ENCODE peak calls at places on chromosome X, in nine cellular contexts. N is SK-N-SH; O is progenitor cell of endocrine pancreas; E is type B pancreatic cell; U is neural crest cell; L is transverse colon; Y is heart right ventricle; V is brain microvascular endothelial cell; T is CD4-positive, alpha-beta T cell. G is an unnamed sample.

GRCh38 chrX:20521245-20521644 is 254.5 kb upstream of the RPS6KA3 start:
- DNase-seq in N (no peak), E (no peak), L (no peak), Y (no peak), O (no peak), V (peak; percentile 69), U (no peak), T (no peak), G (no peak)

GRCh38 chrX:134636859-134637258 is 21.4 kb downstream of the PLAC1 start:
- DNase-seq in O (no peak), V (no peak), T (no peak), E (no peak), U (no peak), N (no peak), L (no peak), Y (no peak), G (no peak)

GRCh38 chrX:48937065-48937907 is 18.5 kb upstream of the PIM2 start:
- DNase-seq in Y (peak; percentile 37), V (peak; percentile 36), N (no peak), U (no peak), O (no peak), L (peak; percentile 84), E (no peak), T (peak; percentile 79), G (no peak)

GRCh38 chrX:129958814-129959492 is 23.5 kb upstream of the BCORL1 start:
- DNase-seq in N (no peak), E (no peak), L (no peak), V (no peak), O (no peak), T (no peak), U (no peak), Y (no peak), G (no peak)

GRCh38 chrX:314049-314448 is 4.5 kb downstream of the GTPBP6 start:
- DNase-seq in U (no peak), V (no peak), Y (no peak), T (no peak), O (no peak), N (no peak), L (no peak), E (no peak), G (no peak)

GRCh38 chrX:139200793-139201192 is 329.7 kb upstream of the F9 start:
- DNase-seq in L (no peak), E (no peak), N (no peak), Y (no peak), U (no peak), T (no peak), V (no peak), O (no peak), G (no peak)

GRCh38 chrX:129653985-129654651 is 638 bp downstream of the APLN start:
- DNase-seq in Y (peak; percentile 33), L (no peak), T (no peak), O (no peak), V (no peak), E (no peak), N (peak; percentile 74), U (peak; percentile 27), G (no peak)

GRCh38 chrX:24276011-24276410 is 37.9 kb downstream of the SUPT20HL2 start:
- DNase-seq in O (no peak), Y (no peak), N (no peak), L (no peak), V (no peak), T (no peak), U (no peak), E (no peak), G (no peak)

GRCh38 chrX:47561653-47562151 is 697 bp downstream of the ARAF start:
- DNase-seq in E (no peak), Y (no peak), L (no peak), U (no peak), T (no peak), V (no peak), N (no peak), O (no peak), G (no peak)

GRCh38 chrX:138711399-138712347 is at the start of gene FGF13:
- DNase-seq in N (peak; percentile 35), O (peak; percentile 46), Y (peak; percentile 11), E (no peak), L (peak; percentile 7), U (peak; percentile 50), T (no peak), V (no peak), G (peak; percentile 55)

GRCh38 chrX:16700734-16701133 is 11.7 kb downstream of the CTPS2 start:
- DNase-seq in O (no peak), U (no peak), E (no peak), L (no peak), V (no peak), T (no peak), N (no peak), Y (no peak), G (no peak)

GRCh38 chrX:3820170-3820569 is 106.7 kb upstream of the PRKX start:
- DNase-seq in U (no peak), O (no peak), E (no peak), Y (no peak), V (peak; percentile 88), T (no peak), L (no peak), N (no peak), G (no peak)

GRCh38 chrX:120604359-120604782 is 470 bp downstream of the MCTS1 start:
- DNase-seq in V (peak; percentile 32), E (no peak), U (no peak), L (peak; percentile 19), O (no peak), N (peak; percentile 55), Y (no peak), T (peak; percentile 15), G (peak; percentile 13)

GRCh38 chrX:100652266-100652665 is 8.3 kb downstream of the SRPX2 start:
- DNase-seq in E (no peak), Y (no peak), U (no peak), T (no peak), O (no peak), V (no peak), N (no peak), L (no peak), G (no peak)

GRCh38 chrX:153816821-153817220 is 13.5 kb downstream of the PDZD4 start:
- DNase-seq in O (no peak), L (no peak), V (no peak), E (no peak), Y (no peak), N (peak; percentile 29), T (peak; percentile 12), U (no peak), G (no peak)

GRCh38 chrX:74922922-74923321 is 2.3 kb downstream of the NEXMIF start:
- DNase-seq in E (no peak), Y (no peak), T (no peak), O (no peak), N (no peak), V (no peak), L (no peak), U (no peak), G (no peak)

GRCh38 chrX:153973127-153974002 is 811 bp downstream of the TMEM187 start:
- DNase-seq in T (no peak), N (no peak), V (no peak), E (peak; percentile 66), U (no peak), O (no peak), L (no peak), Y (no peak), G (no peak)

GRCh38 chrX:13265549-13266132 is 54.2 kb downstream of the ATXN3L start:
- DNase-seq in U (no peak), T (no peak), L (no peak), O (no peak), Y (no peak), V (no peak), E (no peak), N (no peak), G (no peak)

GRCh38 chrX:50814701-50815476 is 895 bp upstream of the SHROOM4 start:
- DNase-seq in E (no peak), O (no peak), N (no peak), Y (no peak), T (no peak), V (no peak), L (no peak), U (no peak), G (no peak)

GRCh38 chrX:10620121-10620699 is at the start of gene MID1:
- DNase-seq in T (no peak), N (peak; percentile 78), Y (peak; percentile 64), V (peak; percentile 80), U (peak; percentile 46), E (peak; percentile 72), L (peak; percentile 68), O (peak; percentile 33), G (peak; percentile 50)

GRCh38 chrX:106621836-106622235 is 10.1 kb downstream of the RADX start:
- DNase-seq in Y (no peak), V (no peak), U (no peak), N (no peak), T (no peak), L (no peak), O (no peak), E (no peak), G (no peak)

GRCh38 chrX:106615041-106615440 is 3.3 kb downstream of the RADX start:
- DNase-seq in O (no peak), Y (no peak), T (no peak), N (no peak), U (no peak), E (no peak), L (no peak), V (no peak), G (no peak)

GRCh38 chrX:106619797-106620196 is 8.0 kb downstream of the RADX start:
- DNase-seq in U (no peak), Y (no peak), N (no peak), T (no peak), E (no peak), V (no peak), L (no peak), O (no peak), G (no peak)
- TF ChIP-seq CTCF in U (peak; percentile 53), Y (no peak), N (peak; percentile 55), T (no peak), E (peak; percentile 62), V (peak; percentile 64), L (peak; percentile 14), O (peak; percentile 48), G (peak; percentile 15)

GRCh38 chrX:37060999-37061398 is 52.8 kb downstream of the FAM47C start:
- DNase-seq in U (peak; percentile 15), Y (no peak), O (no peak), V (peak; percentile 22), L (no peak), N (peak; percentile 18), E (no peak), T (no peak), G (no peak)
- TF ChIP-seq CTCF in U (peak; percentile 68), Y (peak; percentile 34), O (peak; percentile 63), V (peak; percentile 57), L (peak; percentile 42), N (peak; percentile 71), E (peak; percentile 75), T (no peak), G (peak; percentile 44)

GRCh38 chrX:36684053-36684452 is 324.1 kb upstream of the FAM47C start:
- DNase-seq in L (no peak), T (no peak), V (no peak), N (no peak), E (no peak), O (no peak), U (no peak), Y (no peak), G (no peak)
- TF ChIP-seq CTCF in L (no peak), T (no peak), V (no peak), N (peak; percentile 39), E (peak; percentile 16), O (no peak), U (no peak), Y (no peak), G (no peak)

DNA sequence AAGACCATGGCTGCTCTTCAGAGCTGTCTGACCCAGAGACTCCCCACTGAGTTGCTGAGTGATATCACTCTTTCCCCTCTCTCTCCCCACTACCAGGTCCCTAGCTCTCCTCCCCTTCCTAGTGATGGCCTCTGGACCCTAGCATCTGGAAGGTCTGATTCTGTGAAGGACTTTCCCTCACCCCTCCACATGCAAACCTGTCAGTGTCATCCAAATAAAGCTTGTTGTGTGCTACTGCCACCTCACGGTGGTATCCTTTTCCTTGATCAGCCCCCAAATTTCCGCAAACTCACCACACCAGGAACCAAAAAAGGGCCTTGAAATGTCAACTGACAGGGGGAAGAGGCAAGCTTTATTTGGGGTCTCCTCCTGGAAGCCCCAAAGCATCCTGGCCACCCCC is 500.2 kb downstream of the IDS start:
- DNase-seq in U (no peak), T (no peak), L (no peak), N (no peak), V (no peak), E (no peak), Y (no peak), O (no peak), G (no peak)
- TF ChIP-seq CTCF in U (no peak), T (no peak), L (no peak), N (no peak), V (no peak), E (no peak), Y (no peak), O (no peak), G (no peak)